ENCODE peak calls at places on chromosomes 7 and 10, in five cellular contexts. X is hepatocyte, R is colonic mucosa, V is fibroblast of lung, W is PC-9. G is an unnamed sample.

GRCh38 chr7:152313879-152314604 is 121.8 kb downstream of the KMT2C start:
- DNase-seq in X (peak; percentile 42), R (no peak), V (peak; percentile 91), W (peak; percentile 91), G (peak; percentile 8)

GRCh38 chr10:84265378-84265777 is 20.5 kb downstream of the RGR start:
- DNase-seq in X (no peak), R (no peak), V (no peak), W (no peak), G (no peak)

GRCh38 chr7:36045275-36045674 is 107.8 kb upstream of the EEPD1 start:
- DNase-seq in X (no peak), R (no peak), V (peak; percentile 83), W (no peak), G (no peak)

GRCh38 chr7:105806592-105807266 is 69.7 kb downstream of the ATXN7L1 start:
- DNase-seq in X (peak; percentile 49), R (peak; percentile 43), V (peak; percentile 58), W (peak; percentile 83), G (peak; percentile 64)

GRCh38 chr7:20310963-20311742 is 19.5 kb upstream of the ITGB8 start:
- DNase-seq in X (peak; percentile 60), R (no peak), V (peak; percentile 80), W (peak; percentile 56), G (no peak)

GRCh38 chr10:98331888-98332287 is 63.9 kb upstream of the LOXL4 start:
- DNase-seq in X (no peak), R (no peak), V (no peak), W (no peak), G (no peak)

GRCh38 chr7:84058311-84059076 is 136.1 kb downstream of the SEMA3A start:
- DNase-seq in X (no peak), R (no peak), V (peak; percentile 57), W (no peak), G (no peak)

GRCh38 chr10:100710151-100710871 is 35.1 kb upstream of the PAX2 start:
- DNase-seq in X (peak; percentile 45), R (no peak), V (no peak), W (no peak), G (no peak)

GRCh38 chr10:46542567-46543323 is 13.7 kb downstream of the GPRIN2 start:
- DNase-seq in X (no peak), R (no peak), V (no peak), W (no peak), G (no peak)

GRCh38 chr7:140719711-140720110 is 23.2 kb downstream of the NDUFB2 start:
- DNase-seq in X (no peak), R (no peak), V (peak; percentile 11), W (peak; percentile 33), G (no peak)

GRCh38 chr7:15104411-15105092 is 202.0 kb upstream of the DGKB start:
- DNase-seq in X (no peak), R (no peak), V (no peak), W (no peak), G (no peak)

GRCh38 chr10:96765406-96766240 is 45.3 kb upstream of the PIK3AP1 start:
- DNase-seq in X (peak; percentile 83), R (peak; percentile 89), V (peak; percentile 50), W (no peak), G (peak; percentile 69)

GRCh38 chr10:93746844-93747284 is 10.9 kb upstream of the LGI1 start:
- DNase-seq in X (peak; percentile 72), R (peak; percentile 36), V (peak; percentile 90), W (peak; percentile 96), G (peak; percentile 33)

GRCh38 chr7:47601119-47601880 is 19.4 kb upstream of the TNS3 start:
- DNase-seq in X (no peak), R (no peak), V (peak; percentile 70), W (peak; percentile 100), G (no peak)

GRCh38 chr7:114988755-114989154 is 66.9 kb downstream of the MDFIC start:
- DNase-seq in X (no peak), R (no peak), V (peak; percentile 79), W (no peak), G (no peak)

GRCh38 chr7:110104243-110104642 is 986.7 kb upstream of the LRRN3 start:
- DNase-seq in X (no peak), R (no peak), V (no peak), W (no peak), G (no peak)

GRCh38 chr7:2173184-2173827 is 59.4 kb downstream of the MAD1L1 start:
- DNase-seq in X (no peak), R (no peak), V (no peak), W (no peak), G (no peak)

GRCh38 chr7:3461923-3462322 is 160.9 kb downstream of the SDK1 start:
- DNase-seq in X (no peak), R (no peak), V (no peak), W (no peak), G (no peak)

GRCh38 chr7:4760952-4761351 is 14.5 kb upstream of the AP5Z1 start:
- DNase-seq in X (no peak), R (no peak), V (no peak), W (no peak), G (no peak)

DNA sequence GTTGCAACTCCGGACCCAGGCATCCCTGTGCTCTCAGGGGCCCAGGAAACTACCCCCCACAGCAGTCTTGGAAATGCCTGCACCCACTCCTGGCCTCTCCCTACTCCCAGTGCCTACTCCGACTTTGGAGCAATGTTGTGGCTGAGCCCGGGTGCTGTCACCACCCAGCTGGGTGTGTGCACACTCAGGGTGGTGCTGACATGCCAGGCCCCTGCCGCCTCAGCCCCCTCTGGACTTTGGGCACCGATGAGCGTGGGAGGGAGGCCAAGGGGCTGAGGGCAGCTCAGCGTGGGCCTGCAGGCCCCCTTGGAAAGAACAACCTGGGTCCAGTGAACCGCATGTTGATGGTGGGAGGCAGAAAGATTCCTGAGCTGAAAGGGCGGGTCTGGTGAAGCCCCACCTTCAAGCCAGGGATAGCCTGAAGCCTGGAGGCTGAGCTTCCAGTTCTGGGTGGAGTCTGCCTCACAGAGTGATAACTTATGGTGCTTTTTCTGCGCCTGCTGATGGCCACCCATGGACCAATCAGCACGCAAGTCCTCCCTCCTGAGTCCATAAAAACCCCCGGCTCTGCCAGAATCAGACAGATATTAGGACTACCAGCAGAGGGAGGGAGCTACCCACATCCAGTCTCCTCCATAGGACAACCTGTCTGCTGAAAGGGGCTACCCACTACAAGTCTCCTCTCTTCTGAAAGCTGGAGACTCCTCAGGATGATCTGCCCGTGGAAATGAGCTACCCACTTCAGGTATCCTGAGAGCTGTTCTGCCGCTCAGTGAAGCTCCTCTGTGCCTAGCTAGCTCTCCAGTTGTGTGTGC is 380.4 kb upstream of the SORCS1 start:
- DNase-seq in X (no peak), R (no peak), V (no peak), W (no peak), G (peak; percentile 5)
- TF ChIP-seq CTCF in X (no peak), R (no peak), V (no peak), W (no peak), G (no peak)

GRCh38 chr10:51030480-51030879 is 43.8 kb upstream of the PRKG1 start:
- DNase-seq in X (no peak), R (no peak), V (peak; percentile 24), W (no peak), G (no peak)

GRCh38 chr10:51034769-51035168 is 39.5 kb upstream of the PRKG1 start:
- DNase-seq in X (no peak), R (no peak), V (no peak), W (no peak), G (no peak)

GRCh38 chr10:51029172-51029641 is 45.1 kb upstream of the PRKG1 start:
- DNase-seq in X (no peak), R (no peak), V (no peak), W (no peak), G (no peak)

GRCh38 chr10:51035344-51035743 is 38.9 kb upstream of the PRKG1 start:
- DNase-seq in X (no peak), R (no peak), V (no peak), W (peak; percentile 76), G (no peak)

DNA sequence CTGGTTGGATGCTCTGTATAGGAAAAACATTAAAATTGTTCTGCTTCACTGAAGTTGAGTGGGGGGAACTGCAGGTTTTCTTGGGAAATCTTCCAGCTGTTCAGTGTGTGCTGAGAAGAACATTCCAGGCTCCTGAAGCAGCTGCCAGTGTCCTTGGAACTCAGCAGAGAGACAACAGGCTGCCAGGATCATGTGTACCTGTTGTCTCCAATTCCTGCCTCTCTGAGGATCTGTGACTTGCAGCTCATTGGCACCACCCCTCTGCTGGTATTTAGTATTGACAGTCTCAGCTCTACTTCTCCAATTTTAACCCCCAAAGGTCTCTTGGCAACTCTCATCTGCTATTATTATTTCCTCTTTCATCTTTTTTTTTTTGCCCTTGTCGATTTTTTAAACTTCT is 42.3 kb upstream of the PRKG1 start:
- DNase-seq in X (no peak), R (no peak), V (no peak), W (no peak), G (no peak)
- TF ChIP-seq CTCF in X (no peak), R (no peak), V (no peak), W (no peak), G (no peak)

DNA sequence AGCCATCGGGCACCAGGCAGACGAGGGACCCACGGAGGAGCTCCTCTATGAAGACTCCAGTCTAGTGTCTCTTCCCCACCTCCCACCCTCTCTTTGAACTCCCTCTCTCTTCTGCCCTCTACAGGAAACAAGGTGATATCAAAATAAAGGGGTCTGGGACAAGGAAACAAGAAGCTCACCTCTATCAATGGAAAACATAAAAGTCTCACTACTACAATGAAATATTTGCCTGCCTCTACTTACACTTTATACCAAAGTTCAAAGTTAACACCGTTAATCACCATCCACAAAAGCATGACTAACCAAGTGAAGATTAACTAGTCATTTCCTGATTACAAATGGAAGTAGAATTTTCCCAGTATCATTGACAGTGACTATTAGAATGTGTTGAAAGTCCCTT is 82.2 kb downstream of the PARD3 start:
- DNase-seq in X (no peak), R (no peak), V (no peak), W (peak; percentile 56), G (no peak)
- TF ChIP-seq CTCF in X (peak; percentile 11), R (no peak), V (no peak), W (no peak), G (no peak)

GRCh38 chr10:1420663-1421362 is 316.5 kb downstream of the ADARB2 start:
- DNase-seq in X (peak; percentile 85), R (peak; percentile 56), V (peak; percentile 2), W (no peak), G (peak; percentile 80)
- TF ChIP-seq CTCF in X (peak; percentile 91), R (peak; percentile 57), V (no peak), W (peak; percentile 62), G (peak; percentile 61)

GRCh38 chr7:100719523-100720319 is 547 bp upstream of the EPO start:
- DNase-seq in X (no peak), R (no peak), V (peak; percentile 65), W (no peak), G (no peak)
- TF ChIP-seq CTCF in X (peak; percentile 24), R (no peak), V (peak; percentile 49), W (peak; percentile 50), G (no peak)

GRCh38 chr10:126499744-126500143 is 111.5 kb upstream of the ADAM12 start:
- DNase-seq in X (no peak), R (no peak), V (no peak), W (no peak), G (no peak)
- TF ChIP-seq CTCF in X (no peak), R (no peak), V (no peak), W (no peak), G (no peak)